ENCODE peak calls at places on chromosomes 6 and 20, in five cellular contexts. I is lower leg skin, Z is endothelial cell, E is upper lobe of right lung, C is lung. K is an unnamed sample.

GRCh38 chr6:157982297-157982579 is 575 bp downstream of the SYNJ2 start:
- DNase-seq in I (peak), Z (peak), E (peak), C (no peak), K (no peak)

GRCh38 chr6:6915813-6916547 is 191.8 kb upstream of the RREB1 start:
- DNase-seq in I (no peak), Z (no peak), E (peak), C (peak), K (no peak)

GRCh38 chr6:11414564-11414963 is 123.0 kb upstream of the TMEM170B start:
- DNase-seq in I (no peak), Z (no peak), E (no peak), C (no peak), K (peak)

GRCh38 chr6:21911208-21911607 is 317.7 kb downstream of the SOX4 start:
- DNase-seq in I (no peak), Z (no peak), E (no peak), C (no peak), K (no peak)

GRCh38 chr6:156658596-156659316 is 118.4 kb upstream of the ARID1B start:
- DNase-seq in I (no peak), Z (no peak), E (no peak), C (no peak), K (peak)

GRCh38 chr6:118993358-118993757 is 58.4 kb upstream of the MCM9 start:
- DNase-seq in I (no peak), Z (no peak), E (no peak), C (no peak), K (no peak)

GRCh38 chr6:111406200-111406711 is 76.8 kb downstream of the REV3L start:
- DNase-seq in I (no peak), Z (no peak), E (no peak), C (no peak), K (no peak)

GRCh38 chr6:158290659-158291058 is 21.6 kb upstream of the TULP4 start:
- DNase-seq in I (no peak), Z (no peak), E (no peak), C (no peak), K (no peak)

GRCh38 chr6:87917861-87918260 is 129.8 kb upstream of the SPACA1 start:
- DNase-seq in I (no peak), Z (no peak), E (no peak), C (no peak), K (no peak)

GRCh38 chr20:2865630-2866029 is 7.7 kb upstream of the PTPRA start:
- DNase-seq in I (no peak), Z (no peak), E (no peak), C (no peak), K (no peak)

GRCh38 chr6:53216301-53216700 is 67.7 kb upstream of the GCM1 start:
- DNase-seq in I (no peak), Z (no peak), E (no peak), C (no peak), K (no peak)

GRCh38 chr6:34248198-34248726 is 544 bp downstream of the SMIM29 start:
- DNase-seq in I (peak), Z (no peak), E (peak), C (peak), K (no peak)

GRCh38 chr6:32692019-32692418 is 25.6 kb upstream of the HLA-DQB1 start:
- DNase-seq in I (no peak), Z (peak), E (no peak), C (peak), K (no peak)

GRCh38 chr6:151763303-151763702 is 44.2 kb upstream of the ESR1 start:
- DNase-seq in I (no peak), Z (no peak), E (no peak), C (no peak), K (no peak)

GRCh38 chr6:22717906-22718305 is 148.5 kb downstream of the HDGFL1 start:
- DNase-seq in I (no peak), Z (no peak), E (no peak), C (no peak), K (no peak)

GRCh38 chr6:27592481-27593199 is 119.7 kb upstream of the ZNF184 start:
- DNase-seq in I (no peak), Z (peak), E (no peak), C (no peak), K (no peak)

GRCh38 chr6:27672113-27672799 is 199.4 kb upstream of the ZNF184 start:
- DNase-seq in I (no peak), Z (peak), E (no peak), C (no peak), K (no peak)

GRCh38 chr6:165081944-165082532 is 227.4 kb downstream of the C6orf118 start:
- DNase-seq in I (no peak), Z (no peak), E (no peak), C (no peak), K (no peak)

GRCh38 chr20:58985656-58986055 is 4.6 kb downstream of the NELFCD start:
- DNase-seq in I (peak), Z (no peak), E (no peak), C (no peak), K (no peak)

GRCh38 chr20:44027686-44028340 is 113.2 kb downstream of the TOX2 start:
- DNase-seq in I (peak), Z (no peak), E (peak), C (no peak), K (no peak)

GRCh38 chr20:61846074-61846473 is 219.6 kb downstream of the TAF4 start:
- DNase-seq in I (no peak), Z (no peak), E (no peak), C (no peak), K (no peak)

GRCh38 chr6:119479860-119480655 is 130.5 kb upstream of the MAN1A1 start:
- DNase-seq in I (no peak), Z (no peak), E (no peak), C (no peak), K (no peak)

GRCh38 chr6:106084973-106085686 is 1.0 kb upstream of the PRDM1 start:
- DNase-seq in I (no peak), Z (peak), E (no peak), C (no peak), K (peak)

GRCh38 chr20:38770546-38770945 is 22.3 kb downstream of the ACTR5 start:
- DNase-seq in I (peak), Z (no peak), E (no peak), C (no peak), K (no peak)

GRCh38 chr20:25309395-25310267 is 61.7 kb downstream of the PYGB start:
- DNase-seq in I (no peak), Z (no peak), E (peak), C (no peak), K (no peak)

GRCh38 chr20:64160118-64160517 is 4.1 kb upstream of the MYT1 start:
- DNase-seq in I (no peak), Z (no peak), E (no peak), C (no peak), K (no peak)

GRCh38 chr20:15220009-15220656 is 882.7 kb upstream of the FLRT3 start:
- DNase-seq in I (no peak), Z (no peak), E (no peak), C (no peak), K (no peak)

GRCh38 chr20:61830241-61830930 is 235.3 kb downstream of the TAF4 start:
- DNase-seq in I (no peak), Z (no peak), E (no peak), C (no peak), K (no peak)

GRCh38 chr20:45229264-45230056 is 8.3 kb downstream of the SEMG2 start:
- DNase-seq in I (no peak), Z (peak), E (peak), C (peak), K (no peak)

GRCh38 chr6:140988780-140989179 is 1143.9 kb upstream of the GJE1 start:
- DNase-seq in I (no peak), Z (no peak), E (no peak), C (no peak), K (no peak)

GRCh38 chr6:84260926-84261325 is 33.5 kb upstream of the CEP162 start:
- DNase-seq in I (no peak), Z (no peak), E (no peak), C (no peak), K (no peak)

GRCh38 chr20:57586943-57587277 is 26.0 kb downstream of the PCK1 start:
- DNase-seq in I (no peak), Z (no peak), E (no peak), C (no peak), K (no peak)

GRCh38 chr6:93972791-93973190 is 553.4 kb upstream of the EPHA7 start:
- DNase-seq in I (no peak), Z (no peak), E (no peak), C (no peak), K (no peak)

GRCh38 chr6:151475653-151476523 is 17.9 kb upstream of the CCDC170 start:
- DNase-seq in I (no peak), Z (peak), E (peak), C (peak), K (no peak)

GRCh38 chr6:48098923-48099322 is 12.1 kb downstream of the PTCHD4 start:
- DNase-seq in I (no peak), Z (no peak), E (no peak), C (no peak), K (no peak)